ENCODE peak calls at places on chromosomes 11 and 22, in seven cellular contexts. One of them, this sample, is unnamed. For H3K36me3, the result is how much of the 10 kb centered on the place peaks cover.

GRCh38 chr11:65316311-65316978 is 1.8 kb downstream of the CDC42EP2 start:
- DNase-seq in left ventricle myocardium inferior: peak
- DNase-seq in colonic mucosa: peak
- DNase-seq in sigmoid colon: peak
- DNase-seq in hepatocyte: peak
- DNase-seq in tibial nerve: peak
- DNase-seq in neural progenitor cell: peak
- DNase-seq in this sample: no peak

GRCh38 chr22:39348909-39349505 is 784 bp upstream of the SYNGR1 start:
- DNase-seq in neural progenitor cell: peak
- DNase-seq in left ventricle myocardium inferior: peak
- DNase-seq in colonic mucosa: no peak
- DNase-seq in sigmoid colon: no peak
- DNase-seq in tibial nerve: no peak
- DNase-seq in hepatocyte: peak
- DNase-seq in this sample: no peak

GRCh38 chr11:69365567-69365966 is 71.6 kb downstream of the MYEOV start:
- DNase-seq in sigmoid colon: no peak
- DNase-seq in colonic mucosa: no peak
- DNase-seq in tibial nerve: no peak
- DNase-seq in neural progenitor cell: no peak
- DNase-seq in hepatocyte: no peak
- DNase-seq in left ventricle myocardium inferior: no peak
- DNase-seq in this sample: no peak

GRCh38 chr22:31329029-31329428 is 17.1 kb downstream of the PATZ1 start:
- DNase-seq in neural progenitor cell: no peak
- DNase-seq in sigmoid colon: no peak
- DNase-seq in tibial nerve: no peak
- DNase-seq in colonic mucosa: no peak
- DNase-seq in hepatocyte: no peak
- DNase-seq in left ventricle myocardium inferior: no peak
- DNase-seq in this sample: no peak

GRCh38 chr22:22687638-22688500 is 43.5 kb downstream of the GGTLC2 start:
- DNase-seq in colonic mucosa: peak
- DNase-seq in neural progenitor cell: peak
- DNase-seq in sigmoid colon: no peak
- DNase-seq in hepatocyte: peak
- DNase-seq in tibial nerve: peak
- DNase-seq in left ventricle myocardium inferior: no peak
- DNase-seq in this sample: no peak

GRCh38 chr11:113664981-113665710 is 41.0 kb downstream of the TMPRSS5 start:
- DNase-seq in neural progenitor cell: no peak
- DNase-seq in tibial nerve: no peak
- DNase-seq in colonic mucosa: peak
- DNase-seq in sigmoid colon: no peak
- DNase-seq in hepatocyte: peak
- DNase-seq in left ventricle myocardium inferior: no peak
- DNase-seq in this sample: no peak

GRCh38 chr11:83816572-83817187 is 530.5 kb upstream of the CCDC90B start:
- DNase-seq in neural progenitor cell: peak
- DNase-seq in hepatocyte: peak
- DNase-seq in colonic mucosa: no peak
- DNase-seq in left ventricle myocardium inferior: no peak
- DNase-seq in tibial nerve: no peak
- DNase-seq in sigmoid colon: no peak
- DNase-seq in this sample: no peak

GRCh38 chr11:132318421-132319157 is 948.2 kb downstream of the NTM start:
- DNase-seq in tibial nerve: no peak
- DNase-seq in neural progenitor cell: no peak
- DNase-seq in hepatocyte: no peak
- DNase-seq in left ventricle myocardium inferior: no peak
- DNase-seq in colonic mucosa: no peak
- DNase-seq in sigmoid colon: no peak
- DNase-seq in this sample: no peak

GRCh38 chr11:9247863-9248262 is 17.3 kb downstream of the DENND5A start:
- DNase-seq in hepatocyte: no peak
- DNase-seq in sigmoid colon: no peak
- DNase-seq in left ventricle myocardium inferior: no peak
- DNase-seq in tibial nerve: no peak
- DNase-seq in colonic mucosa: no peak
- DNase-seq in neural progenitor cell: no peak
- DNase-seq in this sample: no peak

GRCh38 chr22:30196141-30196866 is 50.3 kb downstream of the LIF start:
- DNase-seq in colonic mucosa: peak
- DNase-seq in hepatocyte: peak
- DNase-seq in tibial nerve: peak
- DNase-seq in left ventricle myocardium inferior: peak
- DNase-seq in sigmoid colon: peak
- DNase-seq in neural progenitor cell: peak
- DNase-seq in this sample: peak

GRCh38 chr11:6630632-6631291 is 11.5 kb upstream of the TPP1 start:
- DNase-seq in tibial nerve: no peak
- DNase-seq in colonic mucosa: no peak
- DNase-seq in neural progenitor cell: no peak
- DNase-seq in left ventricle myocardium inferior: no peak
- DNase-seq in sigmoid colon: no peak
- DNase-seq in hepatocyte: no peak
- DNase-seq in this sample: no peak

GRCh38 chr11:20059587-20060021 is 100.7 kb downstream of the DBX1 start:
- DNase-seq in colonic mucosa: no peak
- DNase-seq in sigmoid colon: no peak
- DNase-seq in tibial nerve: no peak
- DNase-seq in left ventricle myocardium inferior: no peak
- DNase-seq in hepatocyte: no peak
- DNase-seq in neural progenitor cell: no peak
- DNase-seq in this sample: no peak

GRCh38 chr11:47991266-47991830 is 11.0 kb downstream of the PTPRJ start:
- DNase-seq in left ventricle myocardium inferior: no peak
- DNase-seq in hepatocyte: peak
- DNase-seq in neural progenitor cell: peak
- DNase-seq in sigmoid colon: no peak
- DNase-seq in colonic mucosa: peak
- DNase-seq in tibial nerve: no peak
- DNase-seq in this sample: no peak

GRCh38 chr22:49820984-49821383 is 6.7 kb downstream of the BRD1 start:
- DNase-seq in neural progenitor cell: no peak
- DNase-seq in tibial nerve: no peak
- DNase-seq in sigmoid colon: no peak
- DNase-seq in hepatocyte: no peak
- DNase-seq in left ventricle myocardium inferior: no peak
- DNase-seq in colonic mucosa: no peak
- DNase-seq in this sample: no peak

GRCh38 chr22:29030016-29030617 is 31.5 kb downstream of the C22orf31 start:
- DNase-seq in colonic mucosa: peak
- DNase-seq in tibial nerve: no peak
- DNase-seq in left ventricle myocardium inferior: no peak
- DNase-seq in neural progenitor cell: no peak
- DNase-seq in hepatocyte: no peak
- DNase-seq in sigmoid colon: no peak
- DNase-seq in this sample: no peak

GRCh38 chr11:125904678-125905077 is 370 bp downstream of the DDX25 start:
- DNase-seq in left ventricle myocardium inferior: no peak
- DNase-seq in neural progenitor cell: no peak
- DNase-seq in sigmoid colon: no peak
- DNase-seq in colonic mucosa: no peak
- DNase-seq in hepatocyte: no peak
- DNase-seq in tibial nerve: no peak
- DNase-seq in this sample: no peak

GRCh38 chr11:2140411-2141400 is 1.5 kb upstream of the IGF2 start:
- DNase-seq in neural progenitor cell: peak
- DNase-seq in colonic mucosa: no peak
- DNase-seq in left ventricle myocardium inferior: no peak
- DNase-seq in sigmoid colon: no peak
- DNase-seq in hepatocyte: peak
- DNase-seq in tibial nerve: no peak
- DNase-seq in this sample: no peak

GRCh38 chr11:114285599-114285998 is 10.6 kb upstream of the NNMT start:
- DNase-seq in hepatocyte: no peak
- DNase-seq in left ventricle myocardium inferior: no peak
- DNase-seq in sigmoid colon: no peak
- DNase-seq in tibial nerve: no peak
- DNase-seq in colonic mucosa: no peak
- DNase-seq in neural progenitor cell: no peak
- DNase-seq in this sample: no peak

GRCh38 chr11:46693597-46694012 is 6.8 kb downstream of the ARHGAP1 start:
- DNase-seq in sigmoid colon: no peak
- DNase-seq in colonic mucosa: no peak
- DNase-seq in neural progenitor cell: no peak
- DNase-seq in tibial nerve: no peak
- DNase-seq in hepatocyte: peak
- DNase-seq in left ventricle myocardium inferior: no peak
- DNase-seq in this sample: no peak

GRCh38 chr22:45242778-45243191 is 2.1 kb upstream of the KIAA0930 start:
- DNase-seq in left ventricle myocardium inferior: no peak
- DNase-seq in tibial nerve: no peak
- DNase-seq in hepatocyte: no peak
- DNase-seq in neural progenitor cell: no peak
- DNase-seq in sigmoid colon: no peak
- DNase-seq in colonic mucosa: peak
- DNase-seq in this sample: no peak

GRCh38 chr11:47518212-47518959 is 34.5 kb downstream of the CELF1 start:
- DNase-seq in left ventricle myocardium inferior: no peak
- DNase-seq in tibial nerve: no peak
- DNase-seq in neural progenitor cell: no peak
- DNase-seq in colonic mucosa: no peak
- DNase-seq in sigmoid colon: no peak
- DNase-seq in hepatocyte: no peak
- DNase-seq in this sample: no peak

GRCh38 chr11:8533332-8533731 is 60.7 kb downstream of the STK33 start:
- DNase-seq in neural progenitor cell: peak
- DNase-seq in colonic mucosa: no peak
- DNase-seq in tibial nerve: no peak
- DNase-seq in hepatocyte: no peak
- DNase-seq in left ventricle myocardium inferior: no peak
- DNase-seq in sigmoid colon: no peak
- DNase-seq in this sample: no peak

GRCh38 chr22:27060188-27060587 is 402.8 kb downstream of the MIAT start:
- DNase-seq in sigmoid colon: no peak
- DNase-seq in tibial nerve: no peak
- DNase-seq in left ventricle myocardium inferior: no peak
- DNase-seq in colonic mucosa: no peak
- DNase-seq in hepatocyte: no peak
- DNase-seq in neural progenitor cell: no peak
- DNase-seq in this sample: no peak

DNA sequence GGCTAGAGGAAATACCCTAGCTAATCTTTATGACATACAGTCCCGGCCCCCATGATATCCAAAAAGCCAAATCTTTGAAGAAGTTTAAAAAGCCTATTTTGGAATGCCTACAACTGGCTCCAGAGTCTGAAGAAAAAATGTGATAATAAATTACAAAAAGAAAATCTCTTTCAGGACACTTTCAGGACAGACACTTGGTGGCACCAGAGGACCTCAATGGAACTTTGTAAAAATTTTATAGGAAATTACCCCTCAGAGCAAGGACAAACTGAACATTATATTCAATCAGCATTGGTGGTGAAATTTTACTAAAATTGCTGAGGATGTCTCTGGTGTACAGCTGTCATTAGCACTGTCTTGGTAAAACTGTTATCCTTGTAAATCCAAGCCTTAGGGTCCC is 81.0 kb downstream of the CCDC73 start:
- DNase-seq in left ventricle myocardium inferior: no peak
- DNase-seq in neural progenitor cell: peak
- DNase-seq in colonic mucosa: no peak
- DNase-seq in sigmoid colon: no peak
- DNase-seq in hepatocyte: peak
- DNase-seq in tibial nerve: no peak
- DNase-seq in this sample: no peak
- TF ChIP-seq CTCF in left ventricle myocardium inferior: peak
- TF ChIP-seq CTCF in neural progenitor cell: peak
- TF ChIP-seq CTCF in colonic mucosa: no peak
- TF ChIP-seq CTCF in sigmoid colon: no peak
- TF ChIP-seq CTCF in hepatocyte: peak
- TF ChIP-seq CTCF in tibial nerve: no peak
- TF ChIP-seq CTCF in this sample: peak

GRCh38 chr11:61442616-61443015 is 12.7 kb downstream of the SDHAF2 start:
- DNase-seq in hepatocyte: no peak
- DNase-seq in colonic mucosa: no peak
- DNase-seq in left ventricle myocardium inferior: no peak
- DNase-seq in sigmoid colon: no peak
- DNase-seq in neural progenitor cell: no peak
- DNase-seq in tibial nerve: no peak
- DNase-seq in this sample: no peak
- H3K36me3 ChIP-seq in hepatocyte: under half
- H3K36me3 ChIP-seq in colonic mucosa: under half
- H3K36me3 ChIP-seq in left ventricle myocardium inferior: half or more
- H3K36me3 ChIP-seq in sigmoid colon: under half
- H3K36me3 ChIP-seq in neural progenitor cell: under half
- H3K36me3 ChIP-seq in tibial nerve: under half
- H3K36me3 ChIP-seq in this sample: under half

DNA sequence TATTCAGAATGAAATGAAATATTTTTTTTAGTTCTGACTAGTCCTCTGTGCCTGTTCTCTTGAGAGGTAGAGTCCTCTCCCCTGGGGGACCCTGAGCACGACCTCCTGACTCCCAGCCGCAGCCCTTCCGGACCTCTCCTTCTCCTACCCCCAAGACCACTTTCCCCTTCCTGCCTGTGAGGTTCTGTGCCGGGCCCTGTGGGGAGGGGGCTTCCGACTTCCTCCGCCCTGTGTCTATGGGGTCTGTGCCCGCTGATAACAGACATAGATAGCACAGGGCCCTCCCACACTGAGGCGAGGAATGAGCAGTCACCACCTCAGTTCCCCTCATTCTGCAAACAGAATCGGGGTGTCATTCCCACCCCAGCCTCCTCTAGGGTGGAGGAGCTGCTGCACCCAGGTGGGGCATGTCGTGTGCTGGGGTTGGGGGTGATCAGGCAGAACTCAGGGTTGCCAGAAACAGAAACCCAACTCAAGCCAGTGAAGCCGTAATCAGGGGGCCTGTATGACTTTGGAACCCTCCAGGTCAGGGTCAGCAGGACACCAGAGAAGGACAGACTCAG is 11.8 kb upstream of the PKP3 start:
- DNase-seq in neural progenitor cell: no peak
- DNase-seq in hepatocyte: no peak
- DNase-seq in colonic mucosa: no peak
- DNase-seq in tibial nerve: no peak
- DNase-seq in sigmoid colon: no peak
- DNase-seq in left ventricle myocardium inferior: no peak
- DNase-seq in this sample: no peak
- TF ChIP-seq CTCF in neural progenitor cell: no peak
- TF ChIP-seq CTCF in hepatocyte: no peak
- TF ChIP-seq CTCF in colonic mucosa: no peak
- TF ChIP-seq CTCF in tibial nerve: no peak
- TF ChIP-seq CTCF in sigmoid colon: no peak
- TF ChIP-seq CTCF in left ventricle myocardium inferior: no peak
- TF ChIP-seq CTCF in this sample: no peak

GRCh38 chr11:18332891-18333290 is 10.5 kb downstream of the GTF2H1 start:
- DNase-seq in hepatocyte: no peak
- DNase-seq in left ventricle myocardium inferior: no peak
- DNase-seq in neural progenitor cell: no peak
- DNase-seq in tibial nerve: no peak
- DNase-seq in sigmoid colon: no peak
- DNase-seq in colonic mucosa: no peak
- DNase-seq in this sample: no peak

GRCh38 chr11:18332302-18332701 is 9.9 kb downstream of the GTF2H1 start:
- DNase-seq in tibial nerve: no peak
- DNase-seq in hepatocyte: no peak
- DNase-seq in left ventricle myocardium inferior: no peak
- DNase-seq in colonic mucosa: no peak
- DNase-seq in sigmoid colon: no peak
- DNase-seq in neural progenitor cell: no peak
- DNase-seq in this sample: no peak

GRCh38 chr11:18329196-18329870 is 7.0 kb downstream of the GTF2H1 start:
- DNase-seq in left ventricle myocardium inferior: no peak
- DNase-seq in neural progenitor cell: no peak
- DNase-seq in colonic mucosa: no peak
- DNase-seq in hepatocyte: no peak
- DNase-seq in tibial nerve: no peak
- DNase-seq in sigmoid colon: no peak
- DNase-seq in this sample: no peak

GRCh38 chr11:18330921-18331320 is 8.6 kb downstream of the GTF2H1 start:
- DNase-seq in sigmoid colon: no peak
- DNase-seq in colonic mucosa: no peak
- DNase-seq in hepatocyte: no peak
- DNase-seq in neural progenitor cell: no peak
- DNase-seq in left ventricle myocardium inferior: no peak
- DNase-seq in tibial nerve: no peak
- DNase-seq in this sample: no peak
- H3K36me3 ChIP-seq in sigmoid colon: under half
- H3K36me3 ChIP-seq in colonic mucosa: under half
- H3K36me3 ChIP-seq in hepatocyte: under half
- H3K36me3 ChIP-seq in neural progenitor cell: under half
- H3K36me3 ChIP-seq in left ventricle myocardium inferior: half or more
- H3K36me3 ChIP-seq in tibial nerve: under half
- H3K36me3 ChIP-seq in this sample: under half